ENCODE peak calls at places on chromosome 18, in five cellular contexts. T, L, O, G and U are unnamed samples.

GRCh38 chr18:54878057-54878661 is 49.9 kb downstream of the RAB27B start:
- DNase-seq in O (no peak), L (no peak), T (no peak), G (no peak), U (no peak)

GRCh38 chr18:66587430-66587829 is 16.5 kb downstream of the CDH19 start:
- DNase-seq in O (no peak), G (no peak), L (no peak), T (no peak), U (no peak)

GRCh38 chr18:79507546-79508480 is 112.1 kb downstream of the NFATC1 start:
- DNase-seq in L (peak), G (peak), O (no peak), T (no peak), U (no peak)

GRCh38 chr18:80034068-80034851 is at the start of gene RBFA:
- DNase-seq in T (peak), L (peak), G (peak), O (peak), U (peak)

GRCh38 chr18:12236934-12237832 is 17.0 kb upstream of the CIDEA start:
- DNase-seq in G (peak), O (peak), T (peak), L (peak), U (peak)

GRCh38 chr18:5461056-5461455 is 82.7 kb downstream of the EPB41L3 start:
- DNase-seq in T (no peak), L (no peak), O (no peak), G (no peak), U (no peak)

GRCh38 chr18:63051928-63052327 is 267.6 kb downstream of the BCL2 start:
- DNase-seq in O (no peak), L (no peak), T (no peak), G (no peak), U (no peak)

GRCh38 chr18:72419914-72420313 is 124.2 kb downstream of the CBLN2 start:
- DNase-seq in T (no peak), O (no peak), L (no peak), G (no peak), U (no peak)

GRCh38 chr18:9120796-9121195 is 15.8 kb upstream of the ANKRD12 start:
- DNase-seq in O (no peak), L (no peak), T (no peak), G (no peak), U (no peak)

GRCh38 chr18:69885841-69886531 is 61.7 kb downstream of the CD226 start:
- DNase-seq in G (no peak), T (no peak), L (no peak), O (no peak), U (no peak)

GRCh38 chr18:48563027-48563426 is 24.2 kb downstream of the CTIF start:
- DNase-seq in G (no peak), O (peak), T (no peak), L (no peak), U (no peak)

GRCh38 chr18:79680891-79681339 is 1.3 kb downstream of the CTDP1 start:
- DNase-seq in O (no peak), L (peak), G (no peak), T (no peak), U (no peak)

GRCh38 chr18:13375302-13376255 is 157.0 kb downstream of the LDLRAD4 start:
- DNase-seq in O (peak), T (peak), G (no peak), L (no peak), U (peak)

GRCh38 chr18:45423664-45424063 is 191.6 kb upstream of the SLC14A2 start:
- DNase-seq in T (no peak), O (no peak), L (no peak), G (no peak), U (no peak)

GRCh38 chr18:3466051-3466450 is 16.1 kb downstream of the TGIF1 start:
- DNase-seq in L (peak), G (no peak), O (peak), T (no peak), U (no peak)

GRCh38 chr18:4691836-4692235 is 236.7 kb upstream of the DLGAP1 start:
- DNase-seq in O (no peak), L (no peak), G (no peak), T (no peak), U (no peak)